ENCODE peak calls at places on chromosomes 11 and 22, in five cellular contexts. C, I, B, T and Z are unnamed samples.

GRCh38 chr11:109960831-109961230 is 132.4 kb upstream of the ZC3H12C start:
- DNase-seq in C (peak; percentile 79), I (peak; percentile 50), B (no peak), T (no peak), Z (no peak)

GRCh38 chr11:102680945-102681344 is 24.6 kb downstream of the MMP27 start:
- DNase-seq in C (no peak), I (no peak), B (no peak), T (no peak), Z (no peak)

GRCh38 chr11:121983901-121984300 is 132.1 kb downstream of the BLID start:
- DNase-seq in C (no peak), I (no peak), B (no peak), T (no peak), Z (no peak)

GRCh38 chr11:30789270-30789669 is 203.1 kb upstream of the MPPED2 start:
- DNase-seq in C (peak; percentile 70), I (no peak), B (no peak), T (no peak), Z (no peak)

GRCh38 chr22:45334068-45334467 is 24.3 kb downstream of the FAM118A start:
- DNase-seq in C (no peak), I (no peak), B (no peak), T (no peak), Z (no peak)

GRCh38 chr22:32378703-32379272 is 21.1 kb downstream of the RFPL3 start:
- DNase-seq in C (peak; percentile 18), I (no peak), B (peak; percentile 68), T (peak; percentile 73), Z (no peak)

GRCh38 chr22:44668886-44669724 is 32.9 kb upstream of the PRR5 start:
- DNase-seq in C (no peak), I (no peak), B (no peak), T (no peak), Z (no peak)

GRCh38 chr11:113104390-113105251 is 143.4 kb downstream of the NCAM1 start:
- DNase-seq in C (no peak), I (no peak), B (no peak), T (no peak), Z (no peak)

GRCh38 chr11:14625804-14626203 is 17.8 kb upstream of the PDE3B start:
- DNase-seq in C (no peak), I (no peak), B (no peak), T (no peak), Z (no peak)

DNA sequence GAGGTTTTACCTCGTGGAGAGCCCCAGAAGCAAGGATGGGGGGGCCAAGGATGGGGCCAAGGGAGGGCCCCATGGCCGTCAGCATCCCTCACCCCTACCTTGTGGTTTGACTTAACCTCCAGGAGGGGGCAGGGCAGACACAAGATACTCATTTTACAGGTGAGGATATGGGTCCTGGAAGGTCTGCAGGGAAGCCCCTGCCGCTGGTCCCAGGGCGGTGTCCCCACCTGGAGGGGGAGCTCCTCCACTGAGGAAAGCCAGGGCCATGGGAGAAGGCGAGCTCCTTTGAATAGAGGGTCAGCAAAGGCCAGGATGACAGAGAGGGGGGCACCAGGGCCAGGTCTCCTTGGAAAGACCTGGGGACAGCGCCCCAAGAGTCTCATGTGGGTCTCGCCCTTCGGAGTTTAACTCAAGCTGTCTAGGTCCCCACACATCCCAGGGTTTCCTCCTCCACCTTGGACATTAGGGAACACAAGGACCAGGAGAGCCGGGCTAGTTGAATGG is 5.9 kb upstream of the ADORA2A start:
- DNase-seq in C (no peak), I (no peak), B (peak; percentile 14), T (peak; percentile 60), Z (no peak)
- TF ChIP-seq CTCF in C (no peak), I (peak; percentile 8), B (peak; percentile 20), T (peak; percentile 65), Z (peak; percentile 32)

GRCh38 chr22:24937114-24937513 is 9.4 kb downstream of the LHFPL7 start:
- DNase-seq in C (no peak), I (no peak), B (no peak), T (no peak), Z (no peak)

GRCh38 chr22:24944224-24944937 is 2.1 kb downstream of the LHFPL7 start:
- DNase-seq in C (no peak), I (no peak), B (no peak), T (no peak), Z (no peak)

GRCh38 chr22:24935771-24936483 is 10.6 kb downstream of the LHFPL7 start:
- DNase-seq in C (no peak), I (no peak), B (no peak), T (no peak), Z (no peak)

GRCh38 chr22:24942301-24942700 is 4.2 kb downstream of the LHFPL7 start:
- DNase-seq in C (no peak), I (no peak), B (no peak), T (no peak), Z (no peak)

GRCh38 chr22:24938741-24939341 is 7.7 kb downstream of the LHFPL7 start:
- DNase-seq in C (peak; percentile 25), I (no peak), B (no peak), T (peak; percentile 42), Z (no peak)
- TF ChIP-seq CTCF in C (peak; percentile 58), I (peak; percentile 68), B (peak; percentile 74), T (peak; percentile 63), Z (peak; percentile 74)

DNA sequence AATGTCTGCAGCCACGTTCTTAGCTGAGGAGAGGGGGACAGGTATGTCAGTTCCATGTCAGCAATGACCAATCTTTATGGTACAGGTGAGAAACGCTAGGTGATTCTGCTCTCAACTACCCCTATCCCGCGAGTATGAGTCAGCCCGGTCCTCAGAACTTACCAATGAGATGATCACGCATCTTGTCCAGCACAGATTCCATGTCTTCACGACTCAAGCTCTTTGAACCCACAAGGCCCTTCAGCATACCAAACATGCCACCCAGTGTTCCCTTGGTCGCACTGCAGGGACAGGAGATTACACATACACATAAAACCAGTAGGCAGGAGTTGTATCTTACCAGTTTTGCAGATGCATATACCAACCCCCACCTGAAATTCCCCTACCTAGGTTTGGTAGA is 2.9 kb downstream of the SRPRA start:
- DNase-seq in C (peak; percentile 11), I (no peak), B (no peak), T (no peak), Z (no peak)
- TF ChIP-seq CTCF in C (no peak), I (no peak), B (no peak), T (peak; percentile 17), Z (no peak)

GRCh38 chr11:40421187-40421586 is 1038.3 kb downstream of the LRRC4C start:
- DNase-seq in C (no peak), I (no peak), B (no peak), T (no peak), Z (no peak)

DNA sequence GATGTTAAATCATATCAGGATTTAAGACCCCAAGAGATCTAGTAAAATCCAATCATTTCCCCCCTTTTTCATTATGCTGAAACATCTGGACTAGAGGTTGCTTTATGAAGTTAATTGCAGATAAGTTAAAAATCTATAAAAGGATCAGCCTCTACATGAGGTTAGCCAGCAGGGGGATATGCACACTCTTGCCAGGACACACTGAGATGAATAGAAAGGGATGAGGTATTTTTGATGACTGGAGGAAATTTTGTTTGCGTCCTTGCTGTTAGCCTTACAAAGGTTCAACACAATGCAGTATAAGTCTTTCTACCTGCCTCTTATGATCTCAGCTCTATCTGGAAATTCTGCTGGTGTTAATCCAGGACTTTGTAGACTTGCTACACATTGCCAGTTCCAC is 1034.3 kb downstream of the LRRC4C start:
- DNase-seq in C (no peak), I (no peak), B (no peak), T (no peak), Z (no peak)
- TF ChIP-seq CTCF in C (no peak), I (no peak), B (no peak), T (no peak), Z (no peak)

DNA sequence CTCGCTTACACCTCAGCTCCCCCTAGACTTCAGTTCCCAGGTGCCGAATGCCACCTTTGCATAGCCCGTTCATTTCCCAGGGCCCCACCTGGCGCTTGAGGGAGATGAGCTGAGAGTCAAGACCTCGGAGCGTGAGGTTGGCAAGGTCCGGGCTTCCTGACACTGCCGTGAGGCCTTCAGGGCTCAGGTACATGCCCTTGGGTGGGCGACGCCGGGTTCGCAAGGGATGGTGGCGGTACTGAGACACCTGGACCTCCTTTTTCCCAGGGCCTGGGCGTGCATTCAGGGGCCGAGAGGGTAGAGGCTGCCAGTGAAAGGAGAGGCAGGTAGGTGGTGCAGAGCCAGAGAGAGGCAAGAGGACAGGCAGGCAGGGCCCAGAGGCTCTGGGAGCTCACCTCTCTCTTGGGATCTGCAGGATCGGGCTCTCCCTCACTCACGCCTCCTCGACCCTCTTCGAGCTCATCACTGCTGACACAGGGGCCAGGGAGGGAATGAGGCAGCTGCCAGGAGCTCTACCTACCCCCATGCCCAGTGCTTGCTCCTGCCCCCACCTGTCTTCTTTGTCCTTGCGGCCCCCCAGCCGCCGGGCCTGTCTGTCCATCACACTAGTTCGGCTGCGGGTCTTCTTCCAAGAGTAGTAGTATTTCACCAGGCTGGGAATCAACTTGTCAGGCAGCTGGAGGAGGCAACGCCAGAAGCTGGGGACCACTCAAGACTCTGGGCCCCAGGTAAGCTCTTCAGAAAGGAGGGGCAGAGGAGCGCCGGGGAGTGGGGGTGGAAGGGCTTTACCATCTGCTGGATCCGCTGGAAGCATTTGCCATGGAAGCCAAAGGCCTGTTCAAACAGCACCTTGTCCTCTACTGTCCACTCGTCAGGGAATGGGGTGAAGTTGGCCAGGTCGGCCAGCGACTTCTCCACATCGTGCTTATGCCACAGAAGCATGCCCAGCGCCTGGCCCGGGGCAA is 2.8 kb downstream of the RCOR2 start:
- DNase-seq in C (no peak), I (no peak), B (no peak), T (no peak), Z (no peak)
- TF ChIP-seq CTCF in C (no peak), I (no peak), B (no peak), T (no peak), Z (no peak)

GRCh38 chr11:108825381-108825780 is 160.5 kb downstream of the DDX10 start:
- DNase-seq in C (peak; percentile 16), I (no peak), B (no peak), T (no peak), Z (no peak)
- TF ChIP-seq CTCF in C (no peak), I (no peak), B (no peak), T (no peak), Z (peak; percentile 15)